ENCODE peak calls at places on chromosomes 5 and 9, in four cellular contexts. O is GM13977, K is brain pericyte, C is NCI-H2029 treated with DMSO at 0.1 percent for 48 hours. A is an unnamed sample.

GRCh38 chr5:160621503-160621902 is 199.8 kb downstream of the PTTG1 start:
- DNase-seq in O (no peak), K (no peak), C (no peak), A (no peak)

GRCh38 chr9:131398204-131398603 is 4.3 kb downstream of the PRRC2B start:
- DNase-seq in C (no peak), O (no peak), K (no peak), A (no peak)

GRCh38 chr5:174329738-174330137 is 284.2 kb downstream of the NSG2 start:
- DNase-seq in K (no peak), C (no peak), O (no peak), A (no peak)

GRCh38 chr9:126171641-126172040 is 155.0 kb upstream of the MVB12B start:
- DNase-seq in K (no peak), C (no peak), O (no peak), A (no peak)

GRCh38 chr5:54360089-54360488 is 49.7 kb upstream of the ARL15 start:
- DNase-seq in K (no peak), C (no peak), O (no peak), A (no peak)

GRCh38 chr5:177528631-177529030 is 11.9 kb upstream of the DDX41 start:
- DNase-seq in O (no peak), K (no peak), C (no peak), A (no peak)

GRCh38 chr5:42824347-42824976 is 12.8 kb upstream of the SELENOP start:
- DNase-seq in K (no peak), O (no peak), C (no peak), A (no peak)

GRCh38 chr5:35672995-35673394 is 55.3 kb downstream of the SPEF2 start:
- DNase-seq in K (no peak), O (peak; percentile 18), C (no peak), A (no peak)

GRCh38 chr9:116087751-116088194 is 65.8 kb upstream of the PAPPA start:
- DNase-seq in K (peak; percentile 39), C (no peak), O (no peak), A (no peak)

GRCh38 chr5:179854356-179854755 is 4.3 kb downstream of the MRNIP start:
- DNase-seq in K (no peak), C (no peak), O (no peak), A (no peak)

GRCh38 chr9:104841601-104842106 is 77.7 kb downstream of the NIPSNAP3B start:
- DNase-seq in C (no peak), O (no peak), K (no peak), A (no peak)

GRCh38 chr5:141865406-141865805 is 12.8 kb downstream of the PCDH1 start:
- DNase-seq in K (no peak), O (no peak), C (no peak), A (no peak)

GRCh38 chr5:103224118-103224893 is 34.3 kb upstream of the MACIR start:
- DNase-seq in C (peak; percentile 40), K (no peak), O (peak; percentile 35), A (peak; percentile 39)

GRCh38 chr5:131899686-131900085 is 45.8 kb downstream of the MEIKIN start:
- DNase-seq in O (no peak), K (no peak), C (no peak), A (no peak)

GRCh38 chr9:74496819-74497749 is at the start of gene RORB:
- DNase-seq in O (peak; percentile 79), K (no peak), C (peak; percentile 54), A (peak; percentile 47)

A was measured in NCI-H510A treated with DMSO at 0.1 percent for 48 hours.